ENCODE peak calls at places on chromosome 4, in eight cellular contexts. A is cardiac fibroblast, H is psoas muscle, D is fibroblast of lung, K is sigmoid colon, S is AG09319, U is choroid plexus epithelial cell, G is left lung. Y is an unnamed sample.

GRCh38 chr4:99087887-99088484 is 602 bp downstream of the ADH5 start:
- DNase-seq in A (peak; percentile 86), H (peak; percentile 86), D (peak; percentile 70), K (peak; percentile 95), S (peak; percentile 85), U (peak; percentile 92), G (no peak), Y (peak; percentile 70)

GRCh38 chr4:55546633-55547460 is at the start of gene CLOCK:
- DNase-seq in A (peak; percentile 88), H (peak; percentile 95), D (peak; percentile 85), K (peak; percentile 92), S (peak; percentile 73), U (peak; percentile 87), G (peak; percentile 96), Y (peak; percentile 61)

GRCh38 chr4:37001688-37002436 is 242.7 kb upstream of the NWD2 start:
- DNase-seq in A (no peak), H (no peak), D (no peak), K (no peak), S (no peak), U (no peak), G (peak; percentile 49), Y (no peak)

GRCh38 chr4:154313004-154313587 is 178.5 kb downstream of the DCHS2 start:
- DNase-seq in A (peak; percentile 58), H (no peak), D (no peak), K (no peak), S (no peak), U (no peak), G (no peak), Y (no peak)

GRCh38 chr4:188305690-188306089 is 166.4 kb downstream of the TRIML1 start:
- DNase-seq in A (no peak), H (no peak), D (no peak), K (no peak), S (no peak), U (no peak), G (no peak), Y (no peak)

GRCh38 chr4:110073045-110073845 is 125.2 kb downstream of the ELOVL6 start:
- DNase-seq in A (no peak), H (no peak), D (no peak), K (no peak), S (no peak), U (peak; percentile 62), G (no peak), Y (no peak)

GRCh38 chr4:8534129-8534528 is 46.1 kb upstream of the GPR78 start:
- DNase-seq in A (no peak), H (no peak), D (peak; percentile 58), K (no peak), S (no peak), U (peak; percentile 92), G (no peak), Y (peak; percentile 97)

GRCh38 chr4:8000721-8001491 is 61.2 kb upstream of the AFAP1 start:
- DNase-seq in A (no peak), H (no peak), D (no peak), K (no peak), S (no peak), U (no peak), G (peak; percentile 63), Y (no peak)

GRCh38 chr4:148376151-148376550 is 66.1 kb downstream of the NR3C2 start:
- DNase-seq in A (peak; percentile 69), H (no peak), D (peak; percentile 70), K (peak; percentile 75), S (no peak), U (peak; percentile 65), G (no peak), Y (peak; percentile 73)

GRCh38 chr4:174282836-174283506 is 496 bp downstream of the FBXO8 start:
- DNase-seq in A (peak; percentile 97), H (peak; percentile 83), D (peak; percentile 95), K (peak; percentile 91), S (peak; percentile 81), U (peak; percentile 98), G (peak; percentile 80), Y (peak; percentile 96)

GRCh38 chr4:111475001-111475400 is 670.3 kb upstream of the FAM241A start:
- DNase-seq in A (peak; percentile 60), H (no peak), D (peak; percentile 28), K (no peak), S (peak; percentile 10), U (peak; percentile 55), G (no peak), Y (peak; percentile 18)
- TF ChIP-seq CTCF in A (peak; percentile 50), H (peak; percentile 50), D (peak; percentile 39), K (no peak), S (peak; percentile 60), U (peak; percentile 71), G (no peak), Y (peak; percentile 10)

GRCh38 chr4:38785901-38786402 is 3.2 kb upstream of the TLR10 start:
- DNase-seq in A (no peak), H (no peak), D (no peak), K (no peak), S (no peak), U (no peak), G (peak; percentile 75), Y (no peak)
- TF ChIP-seq CTCF in A (no peak), H (no peak), D (no peak), K (no peak), S (no peak), U (no peak), G (no peak), Y (no peak)

GRCh38 chr4:82561745-82562552 is at the start of gene TMEM150C:
- DNase-seq in A (peak; percentile 11), H (peak; percentile 53), D (peak; percentile 17), K (no peak), S (no peak), U (peak; percentile 6), G (peak; percentile 81), Y (peak; percentile 6)
- TF ChIP-seq CTCF in A (no peak), H (no peak), D (no peak), K (no peak), S (no peak), U (no peak), G (no peak), Y (no peak)

DNA sequence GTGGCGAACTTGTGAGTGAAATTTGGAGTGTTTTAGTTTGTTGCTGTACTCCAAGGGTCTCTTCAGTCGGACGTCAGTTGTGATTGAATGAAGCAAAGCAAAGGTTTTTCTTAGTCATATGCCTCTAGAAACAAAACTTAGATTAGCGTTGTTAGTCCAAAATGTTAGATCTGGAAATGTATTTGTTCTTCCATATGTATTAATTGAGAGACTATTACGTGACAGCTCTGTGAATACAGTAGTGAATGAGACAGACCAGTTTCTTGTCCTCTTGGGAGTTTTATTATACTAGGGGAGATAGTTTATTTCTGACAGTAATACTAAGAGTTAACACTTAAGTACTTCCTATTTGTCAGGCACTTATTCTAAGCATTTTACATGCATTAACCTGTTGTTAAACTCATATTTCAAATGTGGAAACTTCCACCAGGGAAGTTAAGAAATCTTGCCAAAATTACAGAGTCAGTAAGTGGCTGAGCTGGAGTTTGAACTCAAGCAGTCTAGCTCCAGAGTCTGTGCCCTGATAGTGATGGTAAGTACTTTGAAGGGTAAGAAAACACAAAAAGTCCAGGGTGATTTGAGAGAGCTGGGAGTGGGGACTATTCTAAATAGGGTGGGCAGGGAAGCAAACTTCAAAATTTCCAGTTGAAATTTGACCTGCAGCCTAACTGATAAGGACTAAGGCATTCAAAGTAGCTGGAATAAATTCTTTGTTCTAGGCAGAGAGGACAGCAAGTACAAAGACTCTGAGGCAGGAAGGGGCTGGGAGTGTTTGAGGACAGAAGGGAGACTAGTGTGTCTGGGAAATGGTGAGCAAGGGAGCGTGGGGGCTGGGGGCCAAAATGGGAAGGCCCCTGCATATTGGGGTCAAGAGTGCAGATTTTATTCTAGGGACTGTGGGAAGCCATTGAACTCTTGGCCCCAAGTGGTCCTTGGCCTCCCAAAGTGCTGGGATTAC is 17.0 kb downstream of the ADD1 start:
- DNase-seq in A (peak; percentile 27), H (peak; percentile 59), D (peak; percentile 65), K (no peak), S (no peak), U (peak; percentile 54), G (no peak), Y (peak; percentile 31)
- TF ChIP-seq CTCF in A (no peak), H (no peak), D (no peak), K (no peak), S (no peak), U (no peak), G (no peak), Y (no peak)

GRCh38 chr4:185127021-185127925 is 15.8 kb upstream of the SLC25A4 start:
- DNase-seq in A (no peak), H (no peak), D (peak; percentile 37), K (no peak), S (no peak), U (peak; percentile 29), G (peak; percentile 83), Y (no peak)

GRCh38 chr4:185119927-185120630 is 23.0 kb upstream of the SLC25A4 start:
- DNase-seq in A (no peak), H (no peak), D (peak; percentile 28), K (no peak), S (no peak), U (peak; percentile 33), G (no peak), Y (no peak)

GRCh38 chr4:185122681-185123345 is 20.3 kb upstream of the SLC25A4 start:
- DNase-seq in A (no peak), H (no peak), D (peak; percentile 43), K (no peak), S (no peak), U (no peak), G (no peak), Y (no peak)

GRCh38 chr4:185120631-185120946 is 22.5 kb upstream of the SLC25A4 start:
- DNase-seq in A (no peak), H (no peak), D (no peak), K (no peak), S (no peak), U (no peak), G (no peak), Y (no peak)

GRCh38 chr4:185123479-185123878 is 19.6 kb upstream of the SLC25A4 start:
- DNase-seq in A (no peak), H (no peak), D (no peak), K (no peak), S (no peak), U (no peak), G (no peak), Y (no peak)
- TF ChIP-seq CTCF in A (no peak), H (no peak), D (no peak), K (no peak), S (no peak), U (no peak), G (no peak), Y (no peak)

GRCh38 chr4:150009533-150009932 is 68.7 kb upstream of the DCLK2 start:
- DNase-seq in A (no peak), H (no peak), D (peak; percentile 60), K (no peak), S (no peak), U (peak; percentile 52), G (no peak), Y (no peak)

GRCh38 chr4:150012851-150013360 is 65.3 kb upstream of the DCLK2 start:
- DNase-seq in A (no peak), H (no peak), D (no peak), K (no peak), S (no peak), U (no peak), G (no peak), Y (no peak)

GRCh38 chr4:150007512-150007911 is 70.7 kb upstream of the DCLK2 start:
- DNase-seq in A (peak; percentile 56), H (no peak), D (peak; percentile 94), K (no peak), S (no peak), U (peak; percentile 40), G (no peak), Y (peak; percentile 10)

GRCh38 chr4:150006197-150006596 is 72.0 kb upstream of the DCLK2 start:
- DNase-seq in A (no peak), H (no peak), D (peak; percentile 68), K (no peak), S (no peak), U (peak; percentile 40), G (no peak), Y (no peak)

GRCh38 chr4:150010525-150011126 is 67.6 kb upstream of the DCLK2 start:
- DNase-seq in A (peak; percentile 81), H (no peak), D (peak; percentile 71), K (no peak), S (no peak), U (peak; percentile 82), G (no peak), Y (peak; percentile 61)
- TF ChIP-seq CTCF in A (peak; percentile 48), H (peak; percentile 45), D (peak; percentile 61), K (peak; percentile 22), S (peak; percentile 54), U (peak; percentile 68), G (peak; percentile 39), Y (peak; percentile 64)

Y was measured in bronchial epithelial cell.